ENCODE peak calls at places on chromosome 21, in nine cellular contexts. F is H4; H is activated CD4-positive, alpha-beta T cell treated with anti-CD3 and anti-CD28 coated beads, Interleukin-2, amount 10 ng/mL, durations not matched to agents 7 days and 5 days; M is tibial nerve; E is foreskin fibroblast; I is pons; V is stimulated activated CD4-positive, alpha-beta T cell treated with anti-CD3 and anti-CD28 coated beads, Interleukin-4, amount 100 ng/mL, for 48 hours; U is EL; Q is RPMI8226. B is an unnamed sample.

GRCh38 chr21:46000731-46001641 is 19.4 kb downstream of the COL6A1 start:
- DNase-seq in U (no peak), E (no peak), F (no peak), M (no peak), Q (no peak), V (no peak), H (no peak), I (no peak), B (no peak)

GRCh38 chr21:15141236-15141970 is 76.6 kb upstream of the NRIP1 start:
- DNase-seq in F (no peak), E (no peak), Q (peak), M (no peak), V (no peak), I (no peak), U (no peak), H (no peak), B (no peak)

GRCh38 chr21:36541721-36542139 is 61.8 kb upstream of the CLDN14 start:
- DNase-seq in H (no peak), U (no peak), V (no peak), E (no peak), I (no peak), Q (no peak), M (no peak), F (no peak), B (no peak)

GRCh38 chr21:34649400-34649799 is 19.4 kb upstream of the CLIC6 start:
- DNase-seq in E (no peak), M (no peak), U (no peak), F (no peak), Q (peak), H (no peak), V (no peak), I (no peak), B (no peak)

GRCh38 chr21:41045534-41046268 is 122.3 kb upstream of the BACE2 start:
- DNase-seq in Q (peak), I (no peak), E (no peak), H (no peak), U (no peak), M (no peak), V (no peak), F (peak), B (no peak)

GRCh38 chr21:34282223-34282622 is 81.6 kb upstream of the KCNE2 start:
- DNase-seq in I (no peak), M (no peak), H (no peak), E (peak), U (peak), F (no peak), Q (no peak), V (no peak), B (no peak)

GRCh38 chr21:42356680-42357079 is 5.9 kb upstream of the TFF2 start:
- DNase-seq in I (no peak), M (no peak), E (no peak), V (no peak), H (no peak), U (no peak), F (no peak), Q (no peak), B (no peak)

GRCh38 chr21:38438476-38438893 is 59.8 kb downstream of the ERG start:
- DNase-seq in U (peak), M (peak), H (no peak), F (peak), Q (no peak), E (no peak), I (no peak), V (no peak), B (peak)

GRCh38 chr21:42532466-42533181 is 19.0 kb downstream of the SLC37A1 start:
- DNase-seq in F (peak), H (no peak), V (no peak), E (no peak), I (peak), U (peak), M (peak), Q (peak), B (no peak)

GRCh38 chr21:31803039-31804007 is 69.5 kb upstream of the HUNK start:
- DNase-seq in V (no peak), U (no peak), E (no peak), M (no peak), F (no peak), Q (no peak), I (no peak), H (no peak), B (no peak)

GRCh38 chr21:33961061-33961460 is 45.5 kb upstream of the ATP5PO start:
- DNase-seq in E (no peak), M (no peak), Q (no peak), H (no peak), V (no peak), F (no peak), U (no peak), I (no peak), B (no peak)

GRCh38 chr21:17848228-17848627 is 29.1 kb upstream of the C21orf91 start:
- DNase-seq in M (peak), U (peak), E (peak), F (peak), V (no peak), Q (peak), I (peak), H (no peak), B (peak)

GRCh38 chr21:42749226-42749625 is 95.8 kb downstream of the PDE9A start:
- DNase-seq in U (no peak), E (no peak), M (no peak), F (no peak), Q (no peak), H (no peak), I (no peak), V (no peak), B (no peak)

GRCh38 chr21:36784942-36785341 is 86.0 kb downstream of the SIM2 start:
- DNase-seq in E (no peak), H (no peak), I (no peak), V (no peak), Q (no peak), M (no peak), F (no peak), U (no peak), B (no peak)

GRCh38 chr21:42381347-42381984 is 14.4 kb downstream of the TMPRSS3 start:
- DNase-seq in M (no peak), I (peak), E (peak), H (peak), Q (peak), U (peak), F (peak), V (no peak), B (peak)

GRCh38 chr21:38505654-38506523 is 7.6 kb upstream of the ERG start:
- DNase-seq in Q (peak), I (peak), V (no peak), U (peak), E (peak), F (peak), M (peak), H (peak), B (peak)